ENCODE peak calls at places on chromosomes 6 and 20, in nine cellular contexts. One of them, this sample, is unnamed.

GRCh38 chr20:25248501-25249172 is 752 bp downstream of the PYGB start:
- DNase-seq in HT-29: no peak
- DNase-seq in tibial artery: peak
- DNase-seq in fibroblast of lung: peak
- DNase-seq in posterior cingulate gyrus: peak
- DNase-seq in activated CD4-positive, alpha-beta T cell treated with anti-CD3 and anti-CD28 coated beads for 36 hours: peak
- DNase-seq in activated CD4-positive, CD25-positive, alpha-beta regulatory T cell treated with anti-CD3 and anti-CD28 coated beads, Interleukin-2, amount 50 U/mL, for 16 hours: no peak
- DNase-seq in stimulated activated CD4-positive, alpha-beta T cell treated with anti-CD3 and anti-CD28 coated beads, Interleukin-2, amount 100 ng/mL, for 48 hours: no peak
- DNase-seq in NCI-H1092 treated with DMSO at 0.1 percent for 48 hours: peak
- DNase-seq in this sample: peak

GRCh38 chr20:23200914-23201313 is 114.8 kb upstream of the CD93 start:
- DNase-seq in HT-29: peak
- DNase-seq in tibial artery: no peak
- DNase-seq in fibroblast of lung: peak
- DNase-seq in posterior cingulate gyrus: no peak
- DNase-seq in activated CD4-positive, alpha-beta T cell treated with anti-CD3 and anti-CD28 coated beads for 36 hours: peak
- DNase-seq in activated CD4-positive, CD25-positive, alpha-beta regulatory T cell treated with anti-CD3 and anti-CD28 coated beads, Interleukin-2, amount 50 U/mL, for 16 hours: no peak
- DNase-seq in stimulated activated CD4-positive, alpha-beta T cell treated with anti-CD3 and anti-CD28 coated beads, Interleukin-2, amount 100 ng/mL, for 48 hours: no peak
- DNase-seq in NCI-H1092 treated with DMSO at 0.1 percent for 48 hours: peak
- DNase-seq in this sample: no peak

GRCh38 chr20:25669826-25670422 is 26.7 kb downstream of the ZNF337 start:
- DNase-seq in HT-29: peak
- DNase-seq in tibial artery: no peak
- DNase-seq in fibroblast of lung: peak
- DNase-seq in posterior cingulate gyrus: no peak
- DNase-seq in activated CD4-positive, alpha-beta T cell treated with anti-CD3 and anti-CD28 coated beads for 36 hours: no peak
- DNase-seq in activated CD4-positive, CD25-positive, alpha-beta regulatory T cell treated with anti-CD3 and anti-CD28 coated beads, Interleukin-2, amount 50 U/mL, for 16 hours: no peak
- DNase-seq in stimulated activated CD4-positive, alpha-beta T cell treated with anti-CD3 and anti-CD28 coated beads, Interleukin-2, amount 100 ng/mL, for 48 hours: no peak
- DNase-seq in NCI-H1092 treated with DMSO at 0.1 percent for 48 hours: no peak
- DNase-seq in this sample: no peak

GRCh38 chr20:9160341-9160740 is 91.5 kb downstream of the PLCB4 start:
- DNase-seq in HT-29: no peak
- DNase-seq in tibial artery: no peak
- DNase-seq in fibroblast of lung: no peak
- DNase-seq in posterior cingulate gyrus: no peak
- DNase-seq in activated CD4-positive, alpha-beta T cell treated with anti-CD3 and anti-CD28 coated beads for 36 hours: no peak
- DNase-seq in activated CD4-positive, CD25-positive, alpha-beta regulatory T cell treated with anti-CD3 and anti-CD28 coated beads, Interleukin-2, amount 50 U/mL, for 16 hours: no peak
- DNase-seq in stimulated activated CD4-positive, alpha-beta T cell treated with anti-CD3 and anti-CD28 coated beads, Interleukin-2, amount 100 ng/mL, for 48 hours: no peak
- DNase-seq in NCI-H1092 treated with DMSO at 0.1 percent for 48 hours: no peak
- DNase-seq in this sample: no peak

GRCh38 chr6:53986165-53986720 is 125.0 kb upstream of the MLIP start:
- DNase-seq in HT-29: peak
- DNase-seq in tibial artery: no peak
- DNase-seq in fibroblast of lung: peak
- DNase-seq in posterior cingulate gyrus: peak
- DNase-seq in activated CD4-positive, alpha-beta T cell treated with anti-CD3 and anti-CD28 coated beads for 36 hours: peak
- DNase-seq in activated CD4-positive, CD25-positive, alpha-beta regulatory T cell treated with anti-CD3 and anti-CD28 coated beads, Interleukin-2, amount 50 U/mL, for 16 hours: no peak
- DNase-seq in stimulated activated CD4-positive, alpha-beta T cell treated with anti-CD3 and anti-CD28 coated beads, Interleukin-2, amount 100 ng/mL, for 48 hours: peak
- DNase-seq in NCI-H1092 treated with DMSO at 0.1 percent for 48 hours: no peak
- DNase-seq in this sample: peak

GRCh38 chr20:9927224-9927623 is 88.3 kb upstream of the PAK5 start:
- DNase-seq in HT-29: peak
- DNase-seq in tibial artery: no peak
- DNase-seq in fibroblast of lung: no peak
- DNase-seq in posterior cingulate gyrus: no peak
- DNase-seq in activated CD4-positive, alpha-beta T cell treated with anti-CD3 and anti-CD28 coated beads for 36 hours: no peak
- DNase-seq in activated CD4-positive, CD25-positive, alpha-beta regulatory T cell treated with anti-CD3 and anti-CD28 coated beads, Interleukin-2, amount 50 U/mL, for 16 hours: no peak
- DNase-seq in stimulated activated CD4-positive, alpha-beta T cell treated with anti-CD3 and anti-CD28 coated beads, Interleukin-2, amount 100 ng/mL, for 48 hours: no peak
- DNase-seq in NCI-H1092 treated with DMSO at 0.1 percent for 48 hours: no peak
- DNase-seq in this sample: no peak

GRCh38 chr6:96065211-96065610 is 49.4 kb downstream of the FUT9 start:
- DNase-seq in HT-29: no peak
- DNase-seq in tibial artery: no peak
- DNase-seq in fibroblast of lung: no peak
- DNase-seq in posterior cingulate gyrus: no peak
- DNase-seq in activated CD4-positive, alpha-beta T cell treated with anti-CD3 and anti-CD28 coated beads for 36 hours: no peak
- DNase-seq in activated CD4-positive, CD25-positive, alpha-beta regulatory T cell treated with anti-CD3 and anti-CD28 coated beads, Interleukin-2, amount 50 U/mL, for 16 hours: no peak
- DNase-seq in stimulated activated CD4-positive, alpha-beta T cell treated with anti-CD3 and anti-CD28 coated beads, Interleukin-2, amount 100 ng/mL, for 48 hours: no peak
- DNase-seq in NCI-H1092 treated with DMSO at 0.1 percent for 48 hours: no peak
- DNase-seq in this sample: peak

GRCh38 chr6:139474145-139475108 is 100.0 kb upstream of the CITED2 start:
- DNase-seq in HT-29: no peak
- DNase-seq in tibial artery: no peak
- DNase-seq in fibroblast of lung: peak
- DNase-seq in posterior cingulate gyrus: no peak
- DNase-seq in activated CD4-positive, alpha-beta T cell treated with anti-CD3 and anti-CD28 coated beads for 36 hours: no peak
- DNase-seq in activated CD4-positive, CD25-positive, alpha-beta regulatory T cell treated with anti-CD3 and anti-CD28 coated beads, Interleukin-2, amount 50 U/mL, for 16 hours: no peak
- DNase-seq in stimulated activated CD4-positive, alpha-beta T cell treated with anti-CD3 and anti-CD28 coated beads, Interleukin-2, amount 100 ng/mL, for 48 hours: no peak
- DNase-seq in NCI-H1092 treated with DMSO at 0.1 percent for 48 hours: peak
- DNase-seq in this sample: peak

GRCh38 chr6:40359808-40360207 is 227.4 kb downstream of the LRFN2 start:
- DNase-seq in HT-29: no peak
- DNase-seq in tibial artery: no peak
- DNase-seq in fibroblast of lung: no peak
- DNase-seq in posterior cingulate gyrus: no peak
- DNase-seq in activated CD4-positive, alpha-beta T cell treated with anti-CD3 and anti-CD28 coated beads for 36 hours: no peak
- DNase-seq in activated CD4-positive, CD25-positive, alpha-beta regulatory T cell treated with anti-CD3 and anti-CD28 coated beads, Interleukin-2, amount 50 U/mL, for 16 hours: no peak
- DNase-seq in stimulated activated CD4-positive, alpha-beta T cell treated with anti-CD3 and anti-CD28 coated beads, Interleukin-2, amount 100 ng/mL, for 48 hours: no peak
- DNase-seq in NCI-H1092 treated with DMSO at 0.1 percent for 48 hours: no peak
- DNase-seq in this sample: no peak

GRCh38 chr6:12343122-12343439 is 52.9 kb downstream of the EDN1 start:
- DNase-seq in HT-29: no peak
- DNase-seq in tibial artery: no peak
- DNase-seq in fibroblast of lung: no peak
- DNase-seq in posterior cingulate gyrus: no peak
- DNase-seq in activated CD4-positive, alpha-beta T cell treated with anti-CD3 and anti-CD28 coated beads for 36 hours: no peak
- DNase-seq in activated CD4-positive, CD25-positive, alpha-beta regulatory T cell treated with anti-CD3 and anti-CD28 coated beads, Interleukin-2, amount 50 U/mL, for 16 hours: no peak
- DNase-seq in stimulated activated CD4-positive, alpha-beta T cell treated with anti-CD3 and anti-CD28 coated beads, Interleukin-2, amount 100 ng/mL, for 48 hours: no peak
- DNase-seq in NCI-H1092 treated with DMSO at 0.1 percent for 48 hours: no peak
- DNase-seq in this sample: no peak

GRCh38 chr6:12254228-12254627 is 35.9 kb upstream of the EDN1 start:
- DNase-seq in HT-29: no peak
- DNase-seq in tibial artery: no peak
- DNase-seq in fibroblast of lung: no peak
- DNase-seq in posterior cingulate gyrus: no peak
- DNase-seq in activated CD4-positive, alpha-beta T cell treated with anti-CD3 and anti-CD28 coated beads for 36 hours: no peak
- DNase-seq in activated CD4-positive, CD25-positive, alpha-beta regulatory T cell treated with anti-CD3 and anti-CD28 coated beads, Interleukin-2, amount 50 U/mL, for 16 hours: no peak
- DNase-seq in stimulated activated CD4-positive, alpha-beta T cell treated with anti-CD3 and anti-CD28 coated beads, Interleukin-2, amount 100 ng/mL, for 48 hours: no peak
- DNase-seq in NCI-H1092 treated with DMSO at 0.1 percent for 48 hours: no peak
- DNase-seq in this sample: no peak

GRCh38 chr6:120378582-120379220 is 955.6 kb downstream of the TBC1D32 start:
- DNase-seq in HT-29: peak
- DNase-seq in tibial artery: no peak
- DNase-seq in fibroblast of lung: peak
- DNase-seq in posterior cingulate gyrus: no peak
- DNase-seq in activated CD4-positive, alpha-beta T cell treated with anti-CD3 and anti-CD28 coated beads for 36 hours: no peak
- DNase-seq in activated CD4-positive, CD25-positive, alpha-beta regulatory T cell treated with anti-CD3 and anti-CD28 coated beads, Interleukin-2, amount 50 U/mL, for 16 hours: no peak
- DNase-seq in stimulated activated CD4-positive, alpha-beta T cell treated with anti-CD3 and anti-CD28 coated beads, Interleukin-2, amount 100 ng/mL, for 48 hours: no peak
- DNase-seq in NCI-H1092 treated with DMSO at 0.1 percent for 48 hours: no peak
- DNase-seq in this sample: no peak

GRCh38 chr20:1287787-1288569 is 21.9 kb downstream of the SNPH start:
- DNase-seq in HT-29: no peak
- DNase-seq in tibial artery: no peak
- DNase-seq in fibroblast of lung: no peak
- DNase-seq in posterior cingulate gyrus: no peak
- DNase-seq in activated CD4-positive, alpha-beta T cell treated with anti-CD3 and anti-CD28 coated beads for 36 hours: no peak
- DNase-seq in activated CD4-positive, CD25-positive, alpha-beta regulatory T cell treated with anti-CD3 and anti-CD28 coated beads, Interleukin-2, amount 50 U/mL, for 16 hours: no peak
- DNase-seq in stimulated activated CD4-positive, alpha-beta T cell treated with anti-CD3 and anti-CD28 coated beads, Interleukin-2, amount 100 ng/mL, for 48 hours: no peak
- DNase-seq in NCI-H1092 treated with DMSO at 0.1 percent for 48 hours: no peak
- DNase-seq in this sample: no peak

GRCh38 chr20:59602546-59603080 is 1.7 kb upstream of the PHACTR3 start:
- DNase-seq in HT-29: no peak
- DNase-seq in tibial artery: no peak
- DNase-seq in fibroblast of lung: no peak
- DNase-seq in posterior cingulate gyrus: no peak
- DNase-seq in activated CD4-positive, alpha-beta T cell treated with anti-CD3 and anti-CD28 coated beads for 36 hours: no peak
- DNase-seq in activated CD4-positive, CD25-positive, alpha-beta regulatory T cell treated with anti-CD3 and anti-CD28 coated beads, Interleukin-2, amount 50 U/mL, for 16 hours: no peak
- DNase-seq in stimulated activated CD4-positive, alpha-beta T cell treated with anti-CD3 and anti-CD28 coated beads, Interleukin-2, amount 100 ng/mL, for 48 hours: no peak
- DNase-seq in NCI-H1092 treated with DMSO at 0.1 percent for 48 hours: no peak
- DNase-seq in this sample: no peak

GRCh38 chr20:58135441-58136170 is 92.8 kb downstream of the ANKRD60 start:
- DNase-seq in HT-29: peak
- DNase-seq in tibial artery: peak
- DNase-seq in fibroblast of lung: no peak
- DNase-seq in posterior cingulate gyrus: no peak
- DNase-seq in activated CD4-positive, alpha-beta T cell treated with anti-CD3 and anti-CD28 coated beads for 36 hours: no peak
- DNase-seq in activated CD4-positive, CD25-positive, alpha-beta regulatory T cell treated with anti-CD3 and anti-CD28 coated beads, Interleukin-2, amount 50 U/mL, for 16 hours: no peak
- DNase-seq in stimulated activated CD4-positive, alpha-beta T cell treated with anti-CD3 and anti-CD28 coated beads, Interleukin-2, amount 100 ng/mL, for 48 hours: no peak
- DNase-seq in NCI-H1092 treated with DMSO at 0.1 percent for 48 hours: no peak
- DNase-seq in this sample: no peak

GRCh38 chr6:34527751-34528670 is 28.1 kb downstream of the SPDEF start:
- DNase-seq in HT-29: no peak
- DNase-seq in tibial artery: no peak
- DNase-seq in fibroblast of lung: no peak
- DNase-seq in posterior cingulate gyrus: no peak
- DNase-seq in activated CD4-positive, alpha-beta T cell treated with anti-CD3 and anti-CD28 coated beads for 36 hours: no peak
- DNase-seq in activated CD4-positive, CD25-positive, alpha-beta regulatory T cell treated with anti-CD3 and anti-CD28 coated beads, Interleukin-2, amount 50 U/mL, for 16 hours: no peak
- DNase-seq in stimulated activated CD4-positive, alpha-beta T cell treated with anti-CD3 and anti-CD28 coated beads, Interleukin-2, amount 100 ng/mL, for 48 hours: no peak
- DNase-seq in NCI-H1092 treated with DMSO at 0.1 percent for 48 hours: no peak
- DNase-seq in this sample: no peak

GRCh38 chr20:62860924-62861691 is 514 bp downstream of the TCFL5 start:
- DNase-seq in HT-29: no peak
- DNase-seq in tibial artery: no peak
- DNase-seq in fibroblast of lung: no peak
- DNase-seq in posterior cingulate gyrus: no peak
- DNase-seq in activated CD4-positive, alpha-beta T cell treated with anti-CD3 and anti-CD28 coated beads for 36 hours: peak
- DNase-seq in activated CD4-positive, CD25-positive, alpha-beta regulatory T cell treated with anti-CD3 and anti-CD28 coated beads, Interleukin-2, amount 50 U/mL, for 16 hours: no peak
- DNase-seq in stimulated activated CD4-positive, alpha-beta T cell treated with anti-CD3 and anti-CD28 coated beads, Interleukin-2, amount 100 ng/mL, for 48 hours: no peak
- DNase-seq in NCI-H1092 treated with DMSO at 0.1 percent for 48 hours: no peak
- DNase-seq in this sample: no peak

GRCh38 chr6:85772641-85773040 is 130.0 kb upstream of the SYNCRIP start:
- DNase-seq in HT-29: no peak
- DNase-seq in tibial artery: no peak
- DNase-seq in fibroblast of lung: no peak
- DNase-seq in posterior cingulate gyrus: no peak
- DNase-seq in activated CD4-positive, alpha-beta T cell treated with anti-CD3 and anti-CD28 coated beads for 36 hours: no peak
- DNase-seq in activated CD4-positive, CD25-positive, alpha-beta regulatory T cell treated with anti-CD3 and anti-CD28 coated beads, Interleukin-2, amount 50 U/mL, for 16 hours: no peak
- DNase-seq in stimulated activated CD4-positive, alpha-beta T cell treated with anti-CD3 and anti-CD28 coated beads, Interleukin-2, amount 100 ng/mL, for 48 hours: no peak
- DNase-seq in NCI-H1092 treated with DMSO at 0.1 percent for 48 hours: no peak
- DNase-seq in this sample: no peak

GRCh38 chr6:101085327-101085726 is 204.2 kb upstream of the ASCC3 start:
- DNase-seq in HT-29: no peak
- DNase-seq in tibial artery: no peak
- DNase-seq in fibroblast of lung: no peak
- DNase-seq in posterior cingulate gyrus: no peak
- DNase-seq in activated CD4-positive, alpha-beta T cell treated with anti-CD3 and anti-CD28 coated beads for 36 hours: no peak
- DNase-seq in activated CD4-positive, CD25-positive, alpha-beta regulatory T cell treated with anti-CD3 and anti-CD28 coated beads, Interleukin-2, amount 50 U/mL, for 16 hours: no peak
- DNase-seq in stimulated activated CD4-positive, alpha-beta T cell treated with anti-CD3 and anti-CD28 coated beads, Interleukin-2, amount 100 ng/mL, for 48 hours: no peak
- DNase-seq in NCI-H1092 treated with DMSO at 0.1 percent for 48 hours: no peak
- DNase-seq in this sample: no peak

GRCh38 chr6:89817481-89817880 is 2.1 kb downstream of the MDN1 start:
- DNase-seq in HT-29: no peak
- DNase-seq in tibial artery: peak
- DNase-seq in fibroblast of lung: no peak
- DNase-seq in posterior cingulate gyrus: no peak
- DNase-seq in activated CD4-positive, alpha-beta T cell treated with anti-CD3 and anti-CD28 coated beads for 36 hours: no peak
- DNase-seq in activated CD4-positive, CD25-positive, alpha-beta regulatory T cell treated with anti-CD3 and anti-CD28 coated beads, Interleukin-2, amount 50 U/mL, for 16 hours: no peak
- DNase-seq in stimulated activated CD4-positive, alpha-beta T cell treated with anti-CD3 and anti-CD28 coated beads, Interleukin-2, amount 100 ng/mL, for 48 hours: no peak
- DNase-seq in NCI-H1092 treated with DMSO at 0.1 percent for 48 hours: no peak
- DNase-seq in this sample: no peak

GRCh38 chr6:159099311-159099710 is 54.5 kb upstream of the TAGAP start:
- DNase-seq in HT-29: no peak
- DNase-seq in tibial artery: no peak
- DNase-seq in fibroblast of lung: no peak
- DNase-seq in posterior cingulate gyrus: no peak
- DNase-seq in activated CD4-positive, alpha-beta T cell treated with anti-CD3 and anti-CD28 coated beads for 36 hours: no peak
- DNase-seq in activated CD4-positive, CD25-positive, alpha-beta regulatory T cell treated with anti-CD3 and anti-CD28 coated beads, Interleukin-2, amount 50 U/mL, for 16 hours: no peak
- DNase-seq in stimulated activated CD4-positive, alpha-beta T cell treated with anti-CD3 and anti-CD28 coated beads, Interleukin-2, amount 100 ng/mL, for 48 hours: no peak
- DNase-seq in NCI-H1092 treated with DMSO at 0.1 percent for 48 hours: no peak
- DNase-seq in this sample: no peak

GRCh38 chr20:44017905-44018683 is 103.4 kb downstream of the TOX2 start:
- DNase-seq in HT-29: peak
- DNase-seq in tibial artery: peak
- DNase-seq in fibroblast of lung: peak
- DNase-seq in posterior cingulate gyrus: no peak
- DNase-seq in activated CD4-positive, alpha-beta T cell treated with anti-CD3 and anti-CD28 coated beads for 36 hours: no peak
- DNase-seq in activated CD4-positive, CD25-positive, alpha-beta regulatory T cell treated with anti-CD3 and anti-CD28 coated beads, Interleukin-2, amount 50 U/mL, for 16 hours: no peak
- DNase-seq in stimulated activated CD4-positive, alpha-beta T cell treated with anti-CD3 and anti-CD28 coated beads, Interleukin-2, amount 100 ng/mL, for 48 hours: no peak
- DNase-seq in NCI-H1092 treated with DMSO at 0.1 percent for 48 hours: peak
- DNase-seq in this sample: peak

GRCh38 chr6:56849876-56850275 is 105.0 kb upstream of the BEND6 start:
- DNase-seq in HT-29: no peak
- DNase-seq in tibial artery: no peak
- DNase-seq in fibroblast of lung: peak
- DNase-seq in posterior cingulate gyrus: peak
- DNase-seq in activated CD4-positive, alpha-beta T cell treated with anti-CD3 and anti-CD28 coated beads for 36 hours: no peak
- DNase-seq in activated CD4-positive, CD25-positive, alpha-beta regulatory T cell treated with anti-CD3 and anti-CD28 coated beads, Interleukin-2, amount 50 U/mL, for 16 hours: no peak
- DNase-seq in stimulated activated CD4-positive, alpha-beta T cell treated with anti-CD3 and anti-CD28 coated beads, Interleukin-2, amount 100 ng/mL, for 48 hours: no peak
- DNase-seq in NCI-H1092 treated with DMSO at 0.1 percent for 48 hours: no peak
- DNase-seq in this sample: peak

GRCh38 chr6:137680678-137681346 is 186.2 kb upstream of the TNFAIP3 start:
- DNase-seq in HT-29: peak
- DNase-seq in tibial artery: no peak
- DNase-seq in fibroblast of lung: peak
- DNase-seq in posterior cingulate gyrus: no peak
- DNase-seq in activated CD4-positive, alpha-beta T cell treated with anti-CD3 and anti-CD28 coated beads for 36 hours: no peak
- DNase-seq in activated CD4-positive, CD25-positive, alpha-beta regulatory T cell treated with anti-CD3 and anti-CD28 coated beads, Interleukin-2, amount 50 U/mL, for 16 hours: no peak
- DNase-seq in stimulated activated CD4-positive, alpha-beta T cell treated with anti-CD3 and anti-CD28 coated beads, Interleukin-2, amount 100 ng/mL, for 48 hours: no peak
- DNase-seq in NCI-H1092 treated with DMSO at 0.1 percent for 48 hours: no peak
- DNase-seq in this sample: no peak

GRCh38 chr6:123962508-123962907 is 158.8 kb downstream of the NKAIN2 start:
- DNase-seq in HT-29: peak
- DNase-seq in tibial artery: no peak
- DNase-seq in fibroblast of lung: no peak
- DNase-seq in posterior cingulate gyrus: no peak
- DNase-seq in activated CD4-positive, alpha-beta T cell treated with anti-CD3 and anti-CD28 coated beads for 36 hours: no peak
- DNase-seq in activated CD4-positive, CD25-positive, alpha-beta regulatory T cell treated with anti-CD3 and anti-CD28 coated beads, Interleukin-2, amount 50 U/mL, for 16 hours: no peak
- DNase-seq in stimulated activated CD4-positive, alpha-beta T cell treated with anti-CD3 and anti-CD28 coated beads, Interleukin-2, amount 100 ng/mL, for 48 hours: no peak
- DNase-seq in NCI-H1092 treated with DMSO at 0.1 percent for 48 hours: peak
- DNase-seq in this sample: no peak

GRCh38 chr6:154337423-154338005 is 19.1 kb downstream of the IPCEF1 start:
- DNase-seq in HT-29: no peak
- DNase-seq in tibial artery: no peak
- DNase-seq in fibroblast of lung: no peak
- DNase-seq in posterior cingulate gyrus: no peak
- DNase-seq in activated CD4-positive, alpha-beta T cell treated with anti-CD3 and anti-CD28 coated beads for 36 hours: no peak
- DNase-seq in activated CD4-positive, CD25-positive, alpha-beta regulatory T cell treated with anti-CD3 and anti-CD28 coated beads, Interleukin-2, amount 50 U/mL, for 16 hours: no peak
- DNase-seq in stimulated activated CD4-positive, alpha-beta T cell treated with anti-CD3 and anti-CD28 coated beads, Interleukin-2, amount 100 ng/mL, for 48 hours: no peak
- DNase-seq in NCI-H1092 treated with DMSO at 0.1 percent for 48 hours: no peak
- DNase-seq in this sample: no peak

GRCh38 chr6:80454197-80454596 is 347.7 kb downstream of the BCKDHB start:
- DNase-seq in HT-29: peak
- DNase-seq in tibial artery: no peak
- DNase-seq in fibroblast of lung: peak
- DNase-seq in posterior cingulate gyrus: no peak
- DNase-seq in activated CD4-positive, alpha-beta T cell treated with anti-CD3 and anti-CD28 coated beads for 36 hours: peak
- DNase-seq in activated CD4-positive, CD25-positive, alpha-beta regulatory T cell treated with anti-CD3 and anti-CD28 coated beads, Interleukin-2, amount 50 U/mL, for 16 hours: no peak
- DNase-seq in stimulated activated CD4-positive, alpha-beta T cell treated with anti-CD3 and anti-CD28 coated beads, Interleukin-2, amount 100 ng/mL, for 48 hours: no peak
- DNase-seq in NCI-H1092 treated with DMSO at 0.1 percent for 48 hours: no peak
- DNase-seq in this sample: no peak

GRCh38 chr6:156102129-156102528 is 646.5 kb upstream of the NOX3 start:
- DNase-seq in HT-29: peak
- DNase-seq in tibial artery: no peak
- DNase-seq in fibroblast of lung: peak
- DNase-seq in posterior cingulate gyrus: no peak
- DNase-seq in activated CD4-positive, alpha-beta T cell treated with anti-CD3 and anti-CD28 coated beads for 36 hours: peak
- DNase-seq in activated CD4-positive, CD25-positive, alpha-beta regulatory T cell treated with anti-CD3 and anti-CD28 coated beads, Interleukin-2, amount 50 U/mL, for 16 hours: no peak
- DNase-seq in stimulated activated CD4-positive, alpha-beta T cell treated with anti-CD3 and anti-CD28 coated beads, Interleukin-2, amount 100 ng/mL, for 48 hours: no peak
- DNase-seq in NCI-H1092 treated with DMSO at 0.1 percent for 48 hours: no peak
- DNase-seq in this sample: no peak

GRCh38 chr6:134951494-134952263 is 1.8 kb upstream of the ALDH8A1 start:
- DNase-seq in HT-29: no peak
- DNase-seq in tibial artery: no peak
- DNase-seq in fibroblast of lung: no peak
- DNase-seq in posterior cingulate gyrus: no peak
- DNase-seq in activated CD4-positive, alpha-beta T cell treated with anti-CD3 and anti-CD28 coated beads for 36 hours: no peak
- DNase-seq in activated CD4-positive, CD25-positive, alpha-beta regulatory T cell treated with anti-CD3 and anti-CD28 coated beads, Interleukin-2, amount 50 U/mL, for 16 hours: no peak
- DNase-seq in stimulated activated CD4-positive, alpha-beta T cell treated with anti-CD3 and anti-CD28 coated beads, Interleukin-2, amount 100 ng/mL, for 48 hours: no peak
- DNase-seq in NCI-H1092 treated with DMSO at 0.1 percent for 48 hours: no peak
- DNase-seq in this sample: no peak

GRCh38 chr6:75852721-75853120 is 103.7 kb downstream of the MYO6 start:
- DNase-seq in HT-29: peak
- DNase-seq in tibial artery: no peak
- DNase-seq in fibroblast of lung: peak
- DNase-seq in posterior cingulate gyrus: no peak
- DNase-seq in activated CD4-positive, alpha-beta T cell treated with anti-CD3 and anti-CD28 coated beads for 36 hours: no peak
- DNase-seq in activated CD4-positive, CD25-positive, alpha-beta regulatory T cell treated with anti-CD3 and anti-CD28 coated beads, Interleukin-2, amount 50 U/mL, for 16 hours: no peak
- DNase-seq in stimulated activated CD4-positive, alpha-beta T cell treated with anti-CD3 and anti-CD28 coated beads, Interleukin-2, amount 100 ng/mL, for 48 hours: no peak
- DNase-seq in NCI-H1092 treated with DMSO at 0.1 percent for 48 hours: no peak
- DNase-seq in this sample: no peak

GRCh38 chr20:20435453-20435852 is 67.5 kb downstream of the INSM1 start:
- DNase-seq in HT-29: no peak
- DNase-seq in tibial artery: no peak
- DNase-seq in fibroblast of lung: no peak
- DNase-seq in posterior cingulate gyrus: peak
- DNase-seq in activated CD4-positive, alpha-beta T cell treated with anti-CD3 and anti-CD28 coated beads for 36 hours: no peak
- DNase-seq in activated CD4-positive, CD25-positive, alpha-beta regulatory T cell treated with anti-CD3 and anti-CD28 coated beads, Interleukin-2, amount 50 U/mL, for 16 hours: no peak
- DNase-seq in stimulated activated CD4-positive, alpha-beta T cell treated with anti-CD3 and anti-CD28 coated beads, Interleukin-2, amount 100 ng/mL, for 48 hours: no peak
- DNase-seq in NCI-H1092 treated with DMSO at 0.1 percent for 48 hours: peak
- DNase-seq in this sample: peak

This sample was measured in pons.